ENCODE peak calls at places on chromosomes 11 and 22, in seven cellular contexts. H is H1, R is GM12891, P is K562, O is SK-N-SH, Q is HepG2, D is GM12878. C is an unnamed sample.

GRCh38 chr22:17725465-17725800 is 48.8 kb downstream of the BID start:
- DNase-seq in H (no peak), R (no peak), P (no peak), Q (no peak), D (no peak), O (no peak), C (no peak)

GRCh38 chr11:61783717-61784505 is 8.5 kb downstream of the TMEM258 start:
- DNase-seq in Q (no peak), R (no peak), D (no peak), P (no peak), H (no peak), O (no peak), C (no peak)

GRCh38 chr11:71580057-71581003 is 2.3 kb downstream of the KRTAP5-11 start:
- DNase-seq in D (no peak), Q (peak; percentile 58), P (peak; percentile 70), R (peak; percentile 43), O (peak; percentile 84), H (peak; percentile 31), C (peak; percentile 36)

GRCh38 chr11:27456140-27456801 is 16.3 kb downstream of the LGR4 start:
- DNase-seq in R (no peak), D (no peak), Q (peak; percentile 55), O (no peak), H (no peak), P (no peak), C (no peak)

GRCh38 chr11:117816846-117817212 is 7.7 kb downstream of the FXYD2 start:
- DNase-seq in R (no peak), O (no peak), H (no peak), P (no peak), D (no peak), Q (no peak), C (no peak)

GRCh38 chr11:130633466-130633865 is 185.0 kb downstream of the ADAMTS15 start:
- DNase-seq in D (no peak), Q (no peak), R (no peak), P (no peak), H (no peak), O (no peak), C (no peak)

GRCh38 chr22:30777589-30777988 is 82.9 kb downstream of the OSBP2 start:
- DNase-seq in Q (no peak), O (peak; percentile 31), D (no peak), H (no peak), P (no peak), R (no peak), C (no peak)

GRCh38 chr22:34105461-34106062 is 185.3 kb upstream of the LARGE1 start:
- DNase-seq in D (no peak), R (no peak), H (peak; percentile 51), Q (peak; percentile 31), P (peak; percentile 3), O (peak; percentile 40), C (no peak)

GRCh38 chr22:27677895-27678458 is 123.6 kb downstream of the MN1 start:
- DNase-seq in P (no peak), D (no peak), H (no peak), Q (no peak), O (no peak), R (no peak), C (no peak)

GRCh38 chr22:19723990-19724827 is 870 bp downstream of the GP1BB start:
- DNase-seq in O (no peak), R (peak; percentile 72), H (no peak), Q (peak; percentile 44), D (no peak), P (peak; percentile 97), C (no peak)

GRCh38 chr22:41256898-41257260 is 16.1 kb upstream of the CHADL start:
- DNase-seq in O (no peak), D (no peak), P (no peak), R (no peak), Q (no peak), H (no peak), C (no peak)

GRCh38 chr11:2853997-2854560 is 31.5 kb downstream of the CDKN1C start:
- DNase-seq in R (no peak), Q (no peak), O (no peak), P (no peak), H (no peak), D (no peak), C (no peak)

GRCh38 chr22:22814666-22815396 is 72.8 kb upstream of the IGLL5 start:
- DNase-seq in H (no peak), R (no peak), Q (no peak), O (no peak), P (no peak), D (no peak), C (no peak)

GRCh38 chr11:134596404-134596803 is 184.4 kb upstream of the B3GAT1 start:
- DNase-seq in Q (no peak), R (no peak), P (no peak), O (no peak), D (no peak), H (no peak), C (no peak)

GRCh38 chr22:19536564-19536963 is 12.4 kb upstream of the CLDN5 start:
- DNase-seq in R (no peak), Q (no peak), D (no peak), P (no peak), O (no peak), H (no peak), C (no peak)

GRCh38 chr11:64298966-64299846 is 952 bp upstream of the CATSPERZ start:
- DNase-seq in R (no peak), Q (no peak), O (no peak), D (no peak), P (no peak), H (no peak), C (no peak)

GRCh38 chr11:93686812-93687211 is 25.3 kb downstream of the CEP295 start:
- DNase-seq in D (no peak), R (no peak), P (no peak), Q (no peak), H (no peak), O (no peak), C (no peak)

DNA sequence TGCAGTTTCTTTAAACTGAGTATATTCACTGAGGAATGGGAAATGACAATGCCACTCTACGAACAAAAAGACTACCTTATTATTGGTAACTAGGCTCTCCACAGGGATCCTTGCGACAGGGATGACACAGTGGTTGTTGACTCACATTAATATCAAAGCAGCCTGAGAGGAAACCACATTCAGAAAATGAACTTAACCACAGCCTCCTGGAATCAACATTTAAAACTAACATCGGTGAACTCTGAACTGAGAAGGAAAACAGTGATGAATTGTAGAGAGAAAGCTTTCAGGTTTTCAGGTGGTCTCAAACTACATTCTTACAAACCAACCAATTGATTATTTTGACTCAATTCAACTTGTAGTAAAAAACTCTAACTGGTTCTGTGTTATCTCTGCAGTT is 90.3 kb upstream of the MTMR2 start:
- DNase-seq in O (no peak), R (peak; percentile 7), Q (peak; percentile 97), H (no peak), D (peak; percentile 36), P (no peak), C (no peak)
- TF ChIP-seq TAF1 in O (no peak), R (no peak), Q (no peak), H (no peak), D (no peak), P (no peak), C (no peak)

DNA sequence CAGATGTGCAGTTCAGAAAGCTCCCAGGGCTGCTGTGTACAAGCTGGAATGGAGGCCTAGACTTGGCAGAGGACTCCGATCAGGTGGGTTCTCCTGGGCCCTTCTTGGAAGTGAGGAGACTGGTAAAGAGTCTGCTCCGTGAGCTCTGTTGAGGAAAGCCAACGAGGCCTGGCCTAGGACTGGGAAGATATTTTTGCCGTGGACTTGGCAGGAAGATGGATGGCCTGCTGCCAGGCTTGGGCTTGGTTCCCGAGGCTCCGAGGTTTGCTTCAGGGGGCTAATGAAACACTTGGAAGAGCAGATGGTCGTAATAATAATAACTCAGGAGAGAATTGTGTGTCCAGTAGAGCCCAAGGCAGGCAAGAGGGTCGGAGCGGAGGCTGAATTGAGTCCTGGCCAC is 3.9 kb downstream of the GALR3 start:
- DNase-seq in P (no peak), D (no peak), Q (no peak), R (no peak), O (no peak), H (no peak), C (no peak)
- TF ChIP-seq TAF1 in P (no peak), D (no peak), Q (no peak), R (no peak), O (no peak), H (no peak), C (no peak)

GRCh38 chr11:88632163-88632562 is 294.6 kb upstream of the CTSC start:
- DNase-seq in O (no peak), Q (no peak), P (no peak), D (no peak), R (no peak), H (no peak), C (no peak)

GRCh38 chr11:88626216-88626615 is 288.7 kb upstream of the CTSC start:
- DNase-seq in R (no peak), H (no peak), Q (no peak), O (no peak), P (no peak), D (no peak), C (no peak)

GRCh38 chr11:88631497-88631896 is 294.0 kb upstream of the CTSC start:
- DNase-seq in O (no peak), R (no peak), H (peak; percentile 23), D (no peak), P (no peak), Q (no peak), C (no peak)

GRCh38 chr11:88623536-88623935 is 286.0 kb upstream of the CTSC start:
- DNase-seq in P (no peak), H (no peak), R (no peak), D (no peak), Q (no peak), O (no peak), C (no peak)

DNA sequence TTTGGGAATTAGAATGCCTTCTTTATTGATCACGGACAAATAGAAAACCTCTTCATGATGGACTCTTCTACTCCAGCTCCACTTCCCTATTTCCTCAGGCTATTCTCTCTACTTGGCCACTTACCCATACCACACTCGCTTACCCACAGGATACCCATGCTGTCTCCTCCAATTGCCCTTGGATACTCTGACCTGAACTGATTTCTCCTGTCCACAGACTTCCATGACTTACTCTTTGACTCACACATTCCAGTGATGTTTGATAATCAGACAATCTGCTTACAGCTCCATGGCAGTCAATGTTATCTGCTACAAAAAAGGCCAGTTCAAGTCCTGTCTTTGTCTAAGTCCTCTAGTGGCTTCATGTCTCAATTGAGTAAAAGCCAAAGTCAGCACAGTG is 292.0 kb upstream of the CTSC start:
- DNase-seq in H (no peak), R (no peak), O (no peak), P (no peak), Q (no peak), D (no peak), C (no peak)
- TF ChIP-seq TAF1 in H (no peak), R (no peak), O (no peak), P (no peak), Q (no peak), D (no peak), C (no peak)

DNA sequence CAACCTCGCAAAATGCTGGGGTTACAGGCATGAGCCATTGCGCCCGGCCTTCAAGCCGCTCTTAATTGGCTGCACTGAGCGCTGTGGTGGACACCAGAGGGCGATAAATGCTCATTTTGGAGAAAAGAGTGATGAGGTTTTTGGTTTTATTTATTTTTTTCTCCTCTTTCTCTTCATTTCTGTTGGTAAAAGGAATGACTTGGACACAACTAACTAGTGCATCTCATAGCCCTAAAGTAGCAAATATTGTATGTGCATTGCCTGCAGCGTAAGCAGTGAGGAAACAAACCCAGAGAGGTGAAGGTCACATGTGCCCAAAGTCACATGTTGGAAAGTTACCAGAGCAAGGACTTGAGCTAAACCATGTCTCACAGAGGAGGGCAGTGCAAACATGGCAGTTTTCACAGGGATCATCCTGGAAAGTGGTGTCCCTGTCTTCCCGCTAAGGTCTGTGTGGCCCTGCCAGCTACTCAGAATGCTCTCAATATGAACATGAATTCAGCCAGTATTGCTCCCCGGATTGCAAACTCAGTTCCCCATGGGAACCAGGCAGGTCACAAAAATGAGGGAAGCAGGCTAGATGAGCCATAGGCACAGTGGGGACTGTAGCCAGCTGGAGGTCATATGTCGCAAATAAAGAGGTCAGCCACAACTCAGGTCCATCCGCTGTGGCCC is 8.6 kb upstream of the CD82 start:
- DNase-seq in D (peak; percentile 47), P (peak; percentile 78), H (no peak), O (no peak), Q (peak; percentile 41), R (no peak), C (no peak)
- TF ChIP-seq TAF1 in D (no peak), P (no peak), H (no peak), O (no peak), Q (no peak), R (no peak), C (no peak)